ENCODE peak calls at places on chromosome 20, in seven cellular contexts. X, S, Y, F, M, Z and E are unnamed samples. For H3K36me3, the result is how much of the 10 kb centered on the place peaks cover.

GRCh38 chr20:34525342-34525708 is 9.1 kb downstream of the DYNLRB1 start:
- DNase-seq in Z (no peak), X (no peak), Y (no peak), F (no peak), M (no peak), S (no peak), E (no peak)

GRCh38 chr20:53800418-53800817 is 206.8 kb upstream of the ZNF217 start:
- DNase-seq in S (no peak), Z (no peak), F (no peak), X (no peak), Y (no peak), M (no peak), E (no peak)

GRCh38 chr20:44695295-44696230 is 19.6 kb upstream of the CCN5 start:
- DNase-seq in F (no peak), X (peak), Y (no peak), S (no peak), Z (peak), M (no peak), E (no peak)

GRCh38 chr20:34891166-34892062 is 15.0 kb downstream of the ACSS2 start:
- DNase-seq in Y (no peak), F (no peak), Z (no peak), X (no peak), S (no peak), M (no peak), E (no peak)

GRCh38 chr20:10171864-10172751 is 46.5 kb upstream of the SNAP25 start:
- DNase-seq in Z (peak), F (no peak), M (peak), S (peak), X (peak), Y (peak), E (no peak)

GRCh38 chr20:42959996-42960395 is 229.7 kb downstream of the PTPRT start:
- DNase-seq in M (no peak), Y (no peak), S (no peak), F (no peak), X (no peak), Z (no peak), E (no peak)

GRCh38 chr20:15811951-15812350 is 761.3 kb downstream of the KIF16B start:
- DNase-seq in Z (no peak), X (no peak), F (no peak), M (no peak), S (no peak), Y (no peak), E (no peak)

GRCh38 chr20:19427913-19428800 is 215.7 kb downstream of the SLC24A3 start:
- DNase-seq in F (no peak), Z (no peak), Y (no peak), S (no peak), X (no peak), M (no peak), E (no peak)

GRCh38 chr20:15220778-15221565 is 883.6 kb upstream of the FLRT3 start:
- DNase-seq in F (no peak), X (peak), Z (no peak), M (no peak), Y (no peak), S (no peak), E (no peak)

GRCh38 chr20:38272961-38273360 is 12.4 kb upstream of the KIAA1755 start:
- DNase-seq in Z (no peak), S (no peak), Y (no peak), X (peak), M (no peak), F (no peak), E (no peak)

GRCh38 chr20:41177636-41178035 is 40.3 kb downstream of the PLCG1 start:
- DNase-seq in Y (no peak), F (no peak), M (no peak), Z (peak), X (peak), S (peak), E (no peak)

GRCh38 chr20:54345301-54345724 is 130.1 kb upstream of the DOK5 start:
- DNase-seq in S (no peak), Z (no peak), F (no peak), Y (no peak), X (peak), M (no peak), E (no peak)

GRCh38 chr20:50980071-50980681 is 21.6 kb downstream of the MOCS3 start:
- DNase-seq in M (no peak), F (no peak), S (no peak), Y (no peak), Z (no peak), X (peak), E (no peak)

GRCh38 chr20:21315138-21315537 is 12.0 kb downstream of the XRN2 start:
- DNase-seq in Y (no peak), Z (no peak), F (no peak), M (no peak), X (no peak), S (peak), E (no peak)

GRCh38 chr20:953742-954141 is 37.6 kb upstream of the ANGPT4 start:
- DNase-seq in M (no peak), X (no peak), S (peak), Z (no peak), Y (no peak), F (no peak), E (no peak)

GRCh38 chr20:50663095-50663821 is 28.1 kb downstream of the RIPOR3 start:
- DNase-seq in Z (peak), F (no peak), M (no peak), Y (no peak), S (peak), X (no peak), E (no peak)

GRCh38 chr20:9270831-9271230 is 201.9 kb downstream of the PLCB4 start:
- DNase-seq in Y (no peak), X (no peak), F (no peak), Z (no peak), M (no peak), S (no peak), E (no peak)

GRCh38 chr20:11117808-11118528 is 444.2 kb upstream of the JAG1 start:
- DNase-seq in M (no peak), Y (no peak), Z (no peak), X (peak), F (no peak), S (no peak), E (no peak)

GRCh38 chr20:52104546-52105044 is 87.0 kb downstream of the ZFP64 start:
- DNase-seq in Z (peak), X (peak), S (no peak), M (peak), F (no peak), Y (no peak), E (no peak)

GRCh38 chr20:40551125-40551530 is 137.9 kb downstream of the MAFB start:
- DNase-seq in M (no peak), Y (no peak), Z (no peak), X (no peak), S (no peak), F (no peak), E (no peak)

GRCh38 chr20:52789716-52790115 is 182.4 kb upstream of the TSHZ2 start:
- DNase-seq in S (no peak), X (no peak), F (no peak), M (no peak), Z (no peak), Y (no peak), E (no peak)

GRCh38 chr20:52493177-52493711 is 301.7 kb upstream of the ZFP64 start:
- DNase-seq in Z (no peak), Y (no peak), S (no peak), M (no peak), F (no peak), X (peak), E (no peak)

GRCh38 chr20:44805991-44806729 is 4.2 kb downstream of the RIMS4 start:
- DNase-seq in Z (peak), S (peak), F (no peak), X (no peak), M (peak), Y (no peak), E (peak)

GRCh38 chr20:1280421-1281102 is 14.5 kb downstream of the SNPH start:
- DNase-seq in F (no peak), X (no peak), Y (no peak), S (peak), Z (no peak), M (no peak), E (no peak)

GRCh38 chr20:1391640-1392442 is 1.0 kb downstream of the FKBP1A start:
- DNase-seq in Z (peak), M (no peak), X (peak), S (no peak), F (no peak), Y (no peak), E (no peak)

GRCh38 chr20:22905667-22906066 is 129.4 kb upstream of the SSTR4 start:
- DNase-seq in Z (no peak), F (no peak), Y (no peak), X (no peak), S (peak), M (no peak), E (no peak)

GRCh38 chr20:7775072-7775471 is 165.2 kb downstream of the HAO1 start:
- DNase-seq in Z (no peak), X (no peak), M (no peak), F (no peak), S (no peak), Y (no peak), E (no peak)

GRCh38 chr20:21513881-21514540 is at the start of gene NKX2-2:
- DNase-seq in Y (no peak), S (no peak), M (no peak), F (no peak), Z (peak), X (no peak), E (no peak)

GRCh38 chr20:35731469-35731788 is 10.6 kb downstream of the RBM39 start:
- DNase-seq in Y (no peak), F (no peak), S (no peak), X (no peak), Z (no peak), M (no peak), E (no peak)

GRCh38 chr20:58889334-58890072 is 37.0 kb downstream of the GNAS start:
- DNase-seq in X (no peak), S (no peak), M (no peak), Y (no peak), F (peak), Z (no peak), E (no peak)

GRCh38 chr20:45969712-45970634 is 2.0 kb downstream of the ZNF335 start:
- DNase-seq in X (peak), M (peak), Z (peak), Y (no peak), F (no peak), S (peak), E (peak)

GRCh38 chr20:19745106-19745505 is 13.0 kb upstream of the RIN2 start:
- DNase-seq in F (no peak), M (no peak), Y (no peak), Z (no peak), S (no peak), X (no peak), E (no peak)

DNA sequence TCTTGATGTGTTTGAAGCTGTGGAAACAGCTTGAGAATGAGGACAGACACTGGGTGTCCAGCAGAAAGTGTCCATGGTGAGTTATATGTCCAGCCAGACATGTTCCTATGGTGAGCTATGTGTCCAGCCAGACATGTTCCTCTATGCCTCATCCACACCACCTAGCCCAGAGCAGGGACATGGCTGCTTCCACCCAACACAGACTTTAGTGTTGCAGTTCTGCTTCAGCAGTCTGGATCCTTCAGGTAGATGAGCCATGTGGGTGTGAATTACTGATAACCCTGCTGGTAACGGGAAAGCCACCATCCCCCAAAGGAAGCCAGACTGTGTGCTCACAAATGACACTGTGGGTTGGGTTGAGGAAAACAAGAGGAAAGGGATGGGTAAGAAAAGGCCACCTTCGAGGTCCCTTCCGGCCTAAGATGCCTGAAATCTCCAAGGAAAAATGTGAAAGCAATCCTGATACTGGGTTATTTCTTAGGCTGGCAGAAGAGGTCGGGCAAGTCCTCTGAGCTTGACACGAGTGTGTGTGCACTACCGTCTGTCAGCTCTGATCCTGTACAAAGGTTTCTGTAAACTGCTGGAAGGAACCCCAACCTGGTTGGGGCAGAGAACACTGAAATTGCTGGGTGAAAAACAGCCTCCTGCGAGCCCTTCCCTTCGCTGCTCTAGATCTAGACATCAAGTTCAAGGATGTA is 77.8 kb downstream of the NINL start:
- DNase-seq in Y (no peak), F (no peak), X (no peak), Z (no peak), S (no peak), M (no peak), E (no peak)
- H3K36me3 ChIP-seq in Y (under half), F (under half), X (under half), Z (half or more), S (under half), M (under half), E (under half)

GRCh38 chr20:13783528-13783927 is 1.2 kb downstream of the ESF1 start:
- DNase-seq in X (no peak), M (no peak), Y (no peak), S (no peak), F (no peak), Z (no peak), E (no peak)
- H3K4me3 ChIP-seq in X (no peak), M (peak), Y (no peak), S (no peak), F (no peak), Z (peak), E (no peak)

GRCh38 chr20:64224344-64225165 is 31.0 kb upstream of the PCMTD2 start:
- DNase-seq in M (no peak), X (peak), Z (no peak), Y (no peak), S (no peak), F (no peak), E (no peak)

GRCh38 chr20:64226686-64227576 is 28.6 kb upstream of the PCMTD2 start:
- DNase-seq in F (no peak), M (no peak), Y (no peak), S (no peak), X (no peak), Z (no peak), E (no peak)

GRCh38 chr20:64223526-64224067 is 32.0 kb upstream of the PCMTD2 start:
- DNase-seq in X (peak), M (peak), F (no peak), S (peak), Z (peak), Y (no peak), E (peak)

GRCh38 chr20:64225828-64226598 is 29.5 kb upstream of the PCMTD2 start:
- DNase-seq in Y (no peak), Z (no peak), S (no peak), X (no peak), M (no peak), F (no peak), E (no peak)

GRCh38 chr20:64225166-64225595 is 30.4 kb upstream of the PCMTD2 start:
- DNase-seq in X (no peak), F (no peak), Y (no peak), M (no peak), S (no peak), Z (no peak), E (no peak)
- H3K36me3 ChIP-seq in X (under half), F (under half), Y (under half), M (under half), S (under half), Z (under half), E (under half)

GRCh38 chr20:62595069-62595468 is 47.2 kb upstream of the SLCO4A1 start:
- DNase-seq in F (no peak), Y (no peak), X (no peak), S (no peak), M (no peak), Z (no peak), E (no peak)
- H3K4me3 ChIP-seq in F (no peak), Y (no peak), X (no peak), S (no peak), M (no peak), Z (no peak), E (no peak)

DNA sequence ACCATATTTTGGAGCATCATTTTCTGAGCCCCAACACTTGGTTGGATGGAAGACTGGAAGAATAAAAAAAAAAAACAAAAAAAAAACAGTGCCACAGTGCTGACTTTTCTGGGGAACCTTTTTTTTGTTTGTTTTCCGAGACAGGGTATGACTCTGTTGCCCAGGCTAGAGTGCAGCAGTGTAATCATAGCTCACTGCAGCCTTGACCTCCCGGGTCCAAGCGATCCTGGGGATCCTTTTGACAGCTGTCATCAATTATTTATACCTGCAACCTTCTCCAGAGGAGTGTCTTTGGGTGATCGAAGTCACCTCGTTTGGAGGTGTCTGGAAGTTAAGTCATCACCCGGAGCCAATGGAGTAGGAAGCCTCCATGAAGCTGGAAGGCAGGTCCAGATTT is 7.8 kb upstream of the TPX2 start:
- DNase-seq in S (no peak), Y (no peak), F (no peak), M (no peak), X (no peak), Z (no peak), E (no peak)
- H3K36me3 ChIP-seq in S (under half), Y (under half), F (under half), M (under half), X (under half), Z (under half), E (under half)

GRCh38 chr20:57880155-57880648 is 170.4 kb upstream of the PMEPA1 start:
- DNase-seq in F (no peak), Y (no peak), S (no peak), M (no peak), X (no peak), Z (no peak), E (no peak)

GRCh38 chr20:57877995-57878394 is 168.2 kb upstream of the PMEPA1 start:
- DNase-seq in Z (no peak), Y (no peak), F (no peak), S (no peak), M (no peak), X (no peak), E (no peak)

GRCh38 chr20:57878803-57879424 is 169.1 kb upstream of the PMEPA1 start:
- DNase-seq in F (no peak), Y (no peak), X (no peak), M (no peak), Z (no peak), S (no peak), E (no peak)

GRCh38 chr20:57881466-57882405 is 171.9 kb upstream of the PMEPA1 start:
- DNase-seq in X (no peak), M (no peak), S (no peak), Z (no peak), F (no peak), Y (no peak), E (no peak)

DNA sequence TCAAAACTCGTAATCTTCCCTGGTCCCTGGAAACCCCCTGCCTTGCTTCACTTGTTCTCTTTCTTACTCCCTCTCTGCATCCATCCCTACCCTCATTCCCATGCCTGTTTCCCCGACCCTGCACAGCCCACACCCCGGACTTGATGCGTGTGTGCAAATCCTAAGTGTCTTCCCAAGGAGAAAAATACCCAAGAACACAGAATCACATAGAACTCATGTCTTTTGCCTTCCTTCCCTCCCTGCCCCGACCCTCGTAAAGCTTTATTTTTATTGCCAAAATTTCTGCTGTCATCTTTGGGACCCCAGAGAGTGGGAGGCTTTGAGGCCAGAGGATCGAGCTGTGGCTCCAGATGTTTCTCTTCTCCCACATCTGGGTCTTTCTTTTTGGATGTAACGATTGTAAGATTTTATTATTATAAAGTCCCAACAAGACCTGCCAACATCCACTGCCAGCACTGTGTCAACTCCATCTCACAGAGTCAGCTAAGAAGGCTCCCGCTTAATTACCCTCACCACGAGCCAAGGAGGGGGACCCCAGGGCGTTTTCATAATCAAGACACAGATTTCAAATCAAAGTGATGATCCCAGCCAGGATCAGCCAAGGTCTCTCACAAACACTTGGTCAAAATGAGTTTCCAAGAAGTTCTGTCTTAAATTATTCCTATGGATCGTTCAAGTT is 169.8 kb upstream of the PMEPA1 start:
- DNase-seq in S (no peak), Z (no peak), Y (no peak), X (no peak), F (no peak), M (no peak), E (no peak)
- H3K4me3 ChIP-seq in S (no peak), Z (no peak), Y (no peak), X (no peak), F (no peak), M (no peak), E (no peak)

GRCh38 chr20:63885264-63886053 is 9.5 kb upstream of the DNAJC5 start:
- DNase-seq in S (no peak), M (no peak), Z (no peak), Y (no peak), X (no peak), F (no peak), E (no peak)
- H3K36me3 ChIP-seq in S (under half), M (under half), Z (half or more), Y (under half), X (half or more), F (under half), E (under half)